ENCODE peak calls at places on chromosomes 5 and 9, in five cellular contexts. Z, P, K, T and R are unnamed samples.

GRCh38 chr5:43680286-43680685 is 77.3 kb downstream of the NNT start:
- DNase-seq in P (no peak), T (no peak), Z (no peak), K (no peak), R (no peak)

GRCh38 chr5:145130996-145131395 is 704.1 kb downstream of the PRELID2 start:
- DNase-seq in T (no peak), K (no peak), Z (no peak), P (no peak), R (no peak)

GRCh38 chr5:93573627-93573974 is 7.4 kb downstream of the NR2F1-AS1 start:
- DNase-seq in Z (no peak), T (no peak), P (no peak), K (no peak), R (no peak)

GRCh38 chr9:90167920-90168319 is 474.7 kb downstream of the DIRAS2 start:
- DNase-seq in T (peak), K (no peak), Z (no peak), P (no peak), R (no peak)

GRCh38 chr5:31453522-31453921 is 78.4 kb downstream of the DROSHA start:
- DNase-seq in T (no peak), P (no peak), Z (no peak), K (no peak), R (no peak)

GRCh38 chr5:99045864-99046263 is 117.1 kb upstream of the CHD1 start:
- DNase-seq in P (no peak), Z (no peak), T (no peak), K (no peak), R (no peak)

GRCh38 chr5:172164773-172165212 is 23.2 kb downstream of the STK10 start:
- DNase-seq in T (no peak), K (peak), Z (no peak), P (no peak), R (no peak)

GRCh38 chr5:143923634-143924265 is 111.8 kb downstream of the HMHB1 start:
- DNase-seq in T (no peak), Z (no peak), K (no peak), P (no peak), R (no peak)

GRCh38 chr5:74761241-74761640 is 5.7 kb downstream of the GFM2 start:
- DNase-seq in T (no peak), P (no peak), K (no peak), Z (no peak), R (no peak)

GRCh38 chr5:68962632-68963484 is 131.0 kb upstream of the SLC30A5 start:
- DNase-seq in K (peak), P (peak), Z (peak), T (peak), R (peak)

GRCh38 chr5:108278285-108279240 is 103.3 kb downstream of the FBXL17 start:
- DNase-seq in Z (no peak), T (no peak), K (no peak), P (no peak), R (no peak)

GRCh38 chr5:140220032-140220697 is 45.2 kb downstream of the CYSTM1 start:
- DNase-seq in T (no peak), P (no peak), K (no peak), Z (no peak), R (no peak)

GRCh38 chr5:130496215-130496614 is 592.0 kb downstream of the CHSY3 start:
- DNase-seq in P (no peak), T (no peak), Z (no peak), K (no peak), R (no peak)

GRCh38 chr9:21160178-21160577 is 6.3 kb downstream of the IFNA21 start:
- DNase-seq in P (no peak), T (no peak), Z (peak), K (no peak), R (no peak)

GRCh38 chr9:134182554-134183219 is 18.3 kb upstream of the RNU6ATAC start:
- DNase-seq in P (peak), T (no peak), K (no peak), Z (no peak), R (no peak)